ENCODE peak calls at places on chromosomes 16 and 17, in eight cellular contexts. S is CD8-positive, alpha-beta memory T cell; F is T47D; E is COLO829; C is kidney; V is NCI-H524; B is endothelial cell; W is stimulated activated CD8-positive, alpha-beta memory T cell treated with anti-CD3 and anti-CD28 coated beads, Interleukin-15, amount 100 ng/mL, for 24 hours. P is an unnamed sample.
A peak's percentile ranks its signal among the peaks of the same experiment; 100 is the strongest.

GRCh38 chr17:79836952-79837887 is 2.0 kb downstream of the CBX4 start:
- DNase-seq in S (peak; percentile 50), F (peak; percentile 81), E (no peak), C (peak; percentile 95), V (no peak), B (no peak), W (no peak), P (peak; percentile 38)

GRCh38 chr17:73431401-73432205 is 119.8 kb upstream of the CDC42EP4 start:
- DNase-seq in S (no peak), F (no peak), E (no peak), C (peak; percentile 43), V (peak; percentile 80), B (no peak), W (no peak), P (no peak)

GRCh38 chr16:18853694-18854093 is 52.3 kb upstream of the ARL6IP1 start:
- DNase-seq in S (no peak), F (no peak), E (no peak), C (no peak), V (no peak), B (no peak), W (no peak), P (no peak)

GRCh38 chr16:58032710-58033293 is 7.2 kb downstream of the MMP15 start:
- DNase-seq in S (no peak), F (no peak), E (no peak), C (no peak), V (no peak), B (no peak), W (no peak), P (peak; percentile 40)

GRCh38 chr17:41496803-41497484 is 7.2 kb upstream of the KRT36 start:
- DNase-seq in S (peak; percentile 30), F (peak; percentile 82), E (peak; percentile 89), C (peak; percentile 90), V (no peak), B (peak; percentile 72), W (peak; percentile 17), P (peak; percentile 63)

GRCh38 chr17:3602499-3602898 is 6.7 kb downstream of the TRPV1 start:
- DNase-seq in S (no peak), F (no peak), E (peak; percentile 13), C (peak; percentile 38), V (no peak), B (no peak), W (no peak), P (peak; percentile 26)

GRCh38 chr17:32907583-32907982 is 20.4 kb upstream of the TMEM98 start:
- DNase-seq in S (no peak), F (no peak), E (no peak), C (no peak), V (no peak), B (no peak), W (no peak), P (no peak)

GRCh38 chr17:57366177-57366557 is 109.8 kb downstream of the MSI2 start:
- DNase-seq in S (no peak), F (no peak), E (no peak), C (no peak), V (no peak), B (no peak), W (no peak), P (no peak)

GRCh38 chr17:79883202-79883601 is 44.0 kb upstream of the CBX4 start:
- DNase-seq in S (no peak), F (no peak), E (no peak), C (no peak), V (no peak), B (no peak), W (no peak), P (no peak)

GRCh38 chr16:20952144-20952797 is 51.7 kb downstream of the LYRM1 start:
- DNase-seq in S (no peak), F (no peak), E (no peak), C (no peak), V (peak; percentile 64), B (no peak), W (no peak), P (no peak)

GRCh38 chr16:81216706-81217105 is 21.8 kb upstream of the BCO1 start:
- DNase-seq in S (no peak), F (no peak), E (no peak), C (no peak), V (no peak), B (no peak), W (no peak), P (no peak)

GRCh38 chr16:29835926-29836325 is 15.7 kb downstream of the MVP start:
- DNase-seq in S (no peak), F (no peak), E (no peak), C (no peak), V (no peak), B (no peak), W (no peak), P (no peak)

GRCh38 chr17:13027246-13027645 is 9.4 kb upstream of the ELAC2 start:
- DNase-seq in S (no peak), F (no peak), E (no peak), C (no peak), V (no peak), B (no peak), W (no peak), P (no peak)

GRCh38 chr17:49487202-49487601 is 7.9 kb upstream of the NGFR start:
- DNase-seq in S (no peak), F (no peak), E (no peak), C (peak; percentile 18), V (no peak), B (no peak), W (no peak), P (no peak)

GRCh38 chr17:49545811-49546545 is 29.7 kb upstream of the NXPH3 start:
- DNase-seq in S (no peak), F (no peak), E (no peak), C (peak; percentile 59), V (peak; percentile 61), B (no peak), W (no peak), P (no peak)

GRCh38 chr16:90022209-90023077 is 3.2 kb upstream of the DBNDD1 start:
- DNase-seq in S (peak; percentile 68), F (peak; percentile 95), E (peak; percentile 85), C (peak; percentile 97), V (peak; percentile 92), B (peak; percentile 96), W (peak; percentile 53), P (no peak)

GRCh38 chr16:28212532-28212873 is 738 bp upstream of the XPO6 start:
- DNase-seq in S (no peak), F (no peak), E (no peak), C (no peak), V (peak; percentile 44), B (peak; percentile 8), W (no peak), P (no peak)

P was measured in nephron progenitor cell.